ENCODE peak calls at places on chromosomes 13 and 19, in ten cellular contexts. J, G, O, S, N, W, P, V, H and A are unnamed samples.

GRCh38 chr19:13181747-13182388 is 31.7 kb downstream of the IER2 start:
- DNase-seq in V (no peak), W (no peak), H (no peak), P (no peak), O (peak), N (no peak), J (no peak), G (peak), S (no peak), A (peak)

GRCh38 chr19:679418-680286 is 3.5 kb downstream of the FSTL3 start:
- DNase-seq in V (no peak), H (peak), O (peak), J (peak), G (peak), W (peak), N (peak), S (peak), P (no peak), A (peak)

GRCh38 chr13:49561064-49561410 is 24.3 kb downstream of the RCBTB1 start:
- DNase-seq in N (no peak), O (peak), S (no peak), W (no peak), H (no peak), V (no peak), P (no peak), J (no peak), G (no peak), A (no peak)

GRCh38 chr13:108227651-108228272 is 9.6 kb downstream of the ABHD13 start:
- DNase-seq in P (no peak), V (peak), J (no peak), S (peak), G (no peak), O (no peak), N (no peak), H (no peak), W (peak), A (no peak)

GRCh38 chr13:21015284-21015683 is 46.1 kb downstream of the LATS2 start:
- DNase-seq in N (no peak), H (no peak), G (no peak), J (no peak), P (no peak), W (no peak), S (no peak), O (no peak), V (no peak), A (peak)

GRCh38 chr19:55647732-55648656 is at the start of gene CCDC106:
- DNase-seq in J (no peak), H (peak), O (peak), P (no peak), W (peak), N (no peak), S (peak), G (peak), V (no peak), A (peak)

GRCh38 chr13:29991343-29991742 is 140.9 kb upstream of the UBL3 start:
- DNase-seq in V (no peak), W (no peak), N (peak), G (no peak), H (no peak), P (no peak), S (no peak), J (no peak), O (no peak), A (no peak)

GRCh38 chr13:46165485-46166220 is 16.3 kb downstream of the LCP1 start:
- DNase-seq in V (no peak), G (no peak), N (no peak), H (no peak), J (no peak), O (no peak), S (peak), W (peak), P (no peak), A (no peak)

GRCh38 chr13:97002581-97002980 is 8.3 kb upstream of the OXGR1 start:
- DNase-seq in H (no peak), N (no peak), O (no peak), V (no peak), G (no peak), S (no peak), P (no peak), W (no peak), J (no peak), A (no peak)

GRCh38 chr13:50915562-50915961 is 6.0 kb downstream of the RNASEH2B start:
- DNase-seq in P (no peak), S (no peak), O (no peak), H (no peak), J (no peak), G (no peak), W (peak), N (no peak), V (no peak), A (no peak)

GRCh38 chr13:59687028-59687427 is 476.7 kb downstream of the DIAPH3 start:
- DNase-seq in V (no peak), N (no peak), H (no peak), G (no peak), P (no peak), S (no peak), W (no peak), J (no peak), O (no peak), A (no peak)

GRCh38 chr19:52542984-52543664 is 15.7 kb downstream of the ZNF808 start:
- DNase-seq in V (no peak), H (no peak), J (no peak), O (no peak), N (no peak), W (no peak), G (no peak), P (no peak), S (no peak), A (no peak)

GRCh38 chr19:18321729-18322091 is 1.2 kb downstream of the LSM4 start:
- DNase-seq in S (no peak), P (no peak), H (no peak), N (no peak), V (no peak), G (no peak), W (no peak), J (no peak), O (no peak), A (no peak)

GRCh38 chr19:5335101-5335500 is 5.5 kb downstream of the PTPRS start:
- DNase-seq in J (no peak), G (no peak), W (no peak), V (no peak), P (no peak), N (no peak), H (no peak), S (no peak), O (no peak), A (no peak)

GRCh38 chr13:59409211-59409610 is 754.5 kb downstream of the DIAPH3 start:
- DNase-seq in S (no peak), W (no peak), P (no peak), G (peak), V (no peak), N (peak), H (no peak), J (no peak), O (peak), A (no peak)

GRCh38 chr19:19185853-19186728 is 5.9 kb downstream of the BORCS8 start:
- DNase-seq in O (no peak), N (no peak), J (no peak), G (peak), W (peak), P (no peak), H (peak), V (peak), S (peak), A (no peak)

GRCh38 chr19:29457413-29457812 is 68.4 kb upstream of the VSTM2B start:
- DNase-seq in G (no peak), H (no peak), J (no peak), O (no peak), W (no peak), P (no peak), V (no peak), N (no peak), S (no peak), A (no peak)

GRCh38 chr13:84118845-84119409 is 236.7 kb upstream of the SLITRK1 start:
- DNase-seq in G (no peak), O (no peak), V (no peak), H (no peak), P (no peak), S (no peak), W (no peak), J (no peak), N (no peak), A (no peak)

GRCh38 chr19:9917322-9917721 is 19.0 kb downstream of the OLFM2 start:
- DNase-seq in H (no peak), P (no peak), W (peak), V (peak), N (no peak), J (no peak), O (peak), S (no peak), G (no peak), A (no peak)

GRCh38 chr19:13797870-13798269 is 2.6 kb downstream of the ZSWIM4 start:
- DNase-seq in O (peak), P (no peak), H (no peak), W (no peak), J (no peak), G (no peak), V (no peak), S (no peak), N (no peak), A (peak)

GRCh38 chr13:23469901-23470525 is 36.5 kb upstream of the SACS start:
- DNase-seq in V (no peak), H (no peak), G (no peak), J (no peak), W (peak), N (no peak), S (no peak), O (no peak), P (no peak), A (no peak)

GRCh38 chr19:1400281-1401137 is 833 bp downstream of the GAMT start:
- DNase-seq in O (peak), N (no peak), V (no peak), J (no peak), G (no peak), S (no peak), H (no peak), W (peak), P (no peak), A (peak)

GRCh38 chr19:53877361-53877766 is 4.6 kb upstream of the PRKCG start:
- DNase-seq in P (no peak), J (no peak), G (no peak), N (no peak), V (no peak), W (peak), S (peak), H (no peak), O (no peak), A (no peak)

GRCh38 chr19:48830088-48830487 is 6.2 kb downstream of the HSD17B14 start:
- DNase-seq in G (no peak), P (no peak), S (no peak), O (no peak), W (peak), H (no peak), J (no peak), V (no peak), N (no peak), A (no peak)

GRCh38 chr19:48833977-48834376 is 2.3 kb downstream of the HSD17B14 start:
- DNase-seq in H (no peak), S (no peak), V (no peak), G (no peak), W (peak), P (no peak), J (no peak), O (no peak), N (no peak), A (no peak)

GRCh38 chr19:48833049-48833448 is 3.2 kb downstream of the HSD17B14 start:
- DNase-seq in H (no peak), P (no peak), G (no peak), V (no peak), S (no peak), N (no peak), J (no peak), W (peak), O (no peak), A (no peak)

GRCh38 chr19:48826606-48827020 is 9.7 kb downstream of the HSD17B14 start:
- DNase-seq in P (no peak), N (no peak), H (no peak), V (no peak), J (no peak), G (peak), W (no peak), S (no peak), O (peak), A (no peak)

GRCh38 chr19:48830965-48831364 is 5.3 kb downstream of the HSD17B14 start:
- DNase-seq in W (peak), G (no peak), N (no peak), V (no peak), H (no peak), J (no peak), S (no peak), P (no peak), O (no peak), A (no peak)
- H3K27ac ChIP-seq in W (no peak), G (no peak), N (no peak), V (no peak), H (no peak), J (no peak), S (no peak), P (no peak), O (no peak), A (no peak)

GRCh38 chr13:109385161-109385560 is 401.2 kb downstream of the IRS2 start:
- DNase-seq in S (no peak), V (no peak), W (no peak), N (no peak), H (no peak), O (no peak), G (no peak), P (no peak), J (no peak), A (no peak)

GRCh38 chr13:109376936-109377335 is 409.4 kb downstream of the IRS2 start:
- DNase-seq in P (no peak), W (no peak), V (no peak), S (no peak), J (no peak), O (no peak), G (no peak), H (no peak), N (no peak), A (no peak)

GRCh38 chr13:109381546-109382180 is 404.7 kb downstream of the IRS2 start:
- DNase-seq in V (no peak), H (no peak), N (peak), J (no peak), O (no peak), G (no peak), S (no peak), W (no peak), P (no peak), A (no peak)

GRCh38 chr13:109383683-109384082 is 402.7 kb downstream of the IRS2 start:
- DNase-seq in V (no peak), N (peak), J (no peak), P (no peak), G (no peak), H (no peak), O (no peak), W (no peak), S (no peak), A (no peak)

GRCh38 chr13:109380457-109380856 is 405.9 kb downstream of the IRS2 start:
- DNase-seq in J (no peak), P (no peak), V (no peak), G (no peak), N (no peak), H (no peak), O (no peak), S (no peak), W (no peak), A (no peak)
- H3K27ac ChIP-seq in J (no peak), P (no peak), V (no peak), G (no peak), N (no peak), H (no peak), O (no peak), S (no peak), W (no peak), A (no peak)

GRCh38 chr13:113582841-113583631 is 1.5 kb upstream of the TFDP1 start:
- DNase-seq in O (peak), J (peak), S (no peak), W (no peak), V (no peak), G (peak), N (no peak), P (no peak), H (peak), A (peak)

GRCh38 chr13:113581871-113582270 is 2.7 kb upstream of the TFDP1 start:
- DNase-seq in O (no peak), J (peak), H (no peak), W (no peak), G (no peak), P (no peak), S (no peak), N (no peak), V (no peak), A (no peak)

GRCh38 chr13:113585828-113586355 is 1.3 kb downstream of the TFDP1 start:
- DNase-seq in V (no peak), G (peak), W (no peak), J (no peak), N (no peak), P (no peak), H (no peak), O (no peak), S (no peak), A (peak)

GRCh38 chr13:113584870-113585671 is 518 bp downstream of the TFDP1 start:
- DNase-seq in O (peak), W (peak), N (no peak), H (peak), P (no peak), V (no peak), G (peak), S (no peak), J (peak), A (peak)

DNA sequence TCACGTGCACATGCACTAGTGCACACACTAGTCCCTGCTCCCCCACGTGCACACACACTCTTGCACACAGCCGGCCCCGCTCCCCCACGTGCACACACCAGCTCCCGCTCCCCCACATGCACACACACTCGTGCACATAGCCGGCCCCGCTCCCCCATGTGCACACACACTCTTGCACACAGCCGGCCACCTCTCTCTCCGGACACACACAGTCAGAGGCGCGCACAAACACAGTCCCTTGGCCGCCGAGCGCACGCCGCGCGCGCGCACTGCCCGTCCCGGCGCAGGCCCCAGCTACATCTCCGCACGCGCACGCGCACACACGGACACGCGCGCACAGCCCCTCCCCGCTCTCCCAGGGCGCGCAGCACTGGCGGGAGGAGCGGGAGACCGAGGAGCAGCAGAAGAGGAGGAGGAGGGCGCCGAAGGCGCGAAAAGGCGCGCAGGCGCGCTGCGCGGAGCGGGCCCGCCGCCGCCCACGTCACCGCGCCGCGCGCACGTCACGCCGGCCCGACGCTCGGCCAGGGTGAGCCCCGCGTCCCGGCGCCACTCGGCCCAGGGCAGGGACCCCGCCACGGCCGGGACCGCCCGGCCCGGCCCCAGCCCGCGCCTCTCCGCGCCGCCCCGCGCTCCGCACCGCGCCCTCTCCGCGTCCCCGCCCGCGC is at the start of gene TFDP1:
- DNase-seq in P (peak), V (peak), J (peak), W (peak), S (peak), G (peak), N (peak), O (peak), H (peak), A (peak)
- H3K27ac ChIP-seq in P (no peak), V (peak), J (peak), W (peak), S (peak), G (no peak), N (no peak), O (no peak), H (peak), A (no peak)

GRCh38 chr13:26400545-26400944 is 146.6 kb downstream of the CDK8 start:
- DNase-seq in J (no peak), W (no peak), P (no peak), G (no peak), N (no peak), H (no peak), V (no peak), O (no peak), S (no peak), A (no peak)
- H3K27ac ChIP-seq in J (no peak), W (no peak), P (no peak), G (no peak), N (no peak), H (no peak), V (no peak), O (no peak), S (no peak), A (no peak)

GRCh38 chr13:110509971-110510786 is 51.3 kb downstream of the RAB20 start:
- DNase-seq in H (no peak), J (no peak), P (no peak), S (no peak), W (peak), O (no peak), G (no peak), V (no peak), N (no peak), A (peak)

GRCh38 chr13:110507678-110508381 is 53.7 kb downstream of the RAB20 start:
- DNase-seq in G (peak), V (no peak), N (no peak), J (peak), O (peak), S (no peak), H (peak), P (no peak), W (no peak), A (no peak)

GRCh38 chr13:110509478-110509926 is 52.0 kb downstream of the RAB20 start:
- DNase-seq in H (no peak), W (peak), S (no peak), J (no peak), V (no peak), O (no peak), N (no peak), G (no peak), P (no peak), A (no peak)

GRCh38 chr13:110512198-110512740 is 49.3 kb downstream of the RAB20 start:
- DNase-seq in S (no peak), N (no peak), V (no peak), P (no peak), J (no peak), H (no peak), O (no peak), W (peak), G (no peak), A (no peak)

DNA sequence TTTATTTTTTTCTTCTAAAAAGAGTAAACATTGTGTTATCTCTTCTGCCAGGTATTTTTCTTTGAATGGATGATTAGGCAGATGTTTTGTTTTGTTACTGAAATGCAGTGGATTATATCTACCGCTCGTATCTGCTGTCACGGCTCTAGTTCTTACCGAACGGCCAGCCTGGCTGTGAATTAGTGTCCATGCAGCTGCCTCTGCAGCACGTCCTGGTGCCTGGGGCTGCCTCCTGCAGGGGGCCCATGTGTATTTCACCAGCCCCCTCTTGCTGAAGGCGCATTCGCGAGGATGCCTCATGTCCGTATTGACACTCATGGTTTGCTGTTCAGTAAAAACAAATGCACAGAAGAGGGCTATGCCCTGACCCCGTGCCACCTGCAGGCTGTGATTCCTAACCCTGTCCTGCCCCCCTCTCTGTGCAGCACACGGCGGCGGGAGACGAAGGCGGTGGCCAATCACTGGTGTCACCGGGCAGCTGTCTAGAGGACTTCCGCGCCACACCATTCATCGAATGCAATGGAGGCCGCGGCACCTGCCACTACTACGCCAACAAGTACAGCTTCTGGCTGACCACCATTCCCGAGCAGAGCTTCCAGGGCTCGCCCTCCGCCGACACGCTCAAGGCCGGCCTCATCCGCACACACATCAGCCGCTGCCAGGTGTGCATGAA is 49.9 kb downstream of the RAB20 start:
- DNase-seq in S (no peak), J (no peak), G (no peak), P (no peak), O (no peak), H (no peak), N (no peak), W (no peak), V (no peak), A (peak)
- H3K27ac ChIP-seq in S (no peak), J (no peak), G (no peak), P (no peak), O (no peak), H (no peak), N (no peak), W (no peak), V (no peak), A (no peak)

GRCh38 chr19:8208119-8208709 is 956 bp upstream of the CERS4 start:
- DNase-seq in S (no peak), V (no peak), H (no peak), W (no peak), N (no peak), J (no peak), O (peak), P (no peak), G (no peak), A (no peak)
- H3K27ac ChIP-seq in S (peak), V (peak), H (peak), W (no peak), N (no peak), J (peak), O (peak), P (peak), G (peak), A (peak)

GRCh38 chr13:94305033-94305432 is 174.4 kb downstream of the DCT start:
- DNase-seq in P (no peak), G (no peak), W (no peak), O (no peak), S (no peak), J (no peak), N (no peak), V (no peak), H (no peak), A (no peak)

GRCh38 chr13:94305934-94306333 is 173.5 kb downstream of the DCT start:
- DNase-seq in O (no peak), P (no peak), J (no peak), S (no peak), V (no peak), G (no peak), H (no peak), N (no peak), W (no peak), A (no peak)

GRCh38 chr13:94301487-94301886 is 178.0 kb downstream of the DCT start:
- DNase-seq in P (no peak), W (no peak), J (no peak), G (no peak), S (no peak), V (no peak), N (no peak), O (no peak), H (no peak), A (no peak)

GRCh38 chr13:94305463-94305862 is 174.0 kb downstream of the DCT start:
- DNase-seq in W (no peak), V (no peak), G (no peak), P (no peak), H (no peak), J (no peak), S (no peak), O (no peak), N (no peak), A (no peak)

GRCh38 chr13:94303644-94304174 is 175.8 kb downstream of the DCT start:
- DNase-seq in N (no peak), S (no peak), H (no peak), V (no peak), P (no peak), O (no peak), J (no peak), G (no peak), W (no peak), A (no peak)
- H3K27ac ChIP-seq in N (no peak), S (no peak), H (no peak), V (no peak), P (no peak), O (no peak), J (no peak), G (no peak), W (no peak), A (no peak)